ENCODE peak calls at places on chromosomes 5 and 9, in five cellular contexts. One of them, this sample, is unnamed.

GRCh38 chr5:61028382-61028781 is 83.4 kb downstream of the NDUFAF2 start:
- DNase-seq in lower leg skin: no peak
- DNase-seq in endothelial cell of umbilical vein: no peak
- DNase-seq in K562: no peak
- DNase-seq in A549: no peak
- DNase-seq in this sample: no peak

GRCh38 chr5:78810098-78810497 is 161.5 kb upstream of the LHFPL2 start:
- DNase-seq in lower leg skin: no peak
- DNase-seq in endothelial cell of umbilical vein: no peak
- DNase-seq in K562: no peak
- DNase-seq in A549: no peak
- DNase-seq in this sample: no peak

GRCh38 chr5:127011151-127011550 is 19.2 kb downstream of the MARCHF3 start:
- DNase-seq in lower leg skin: no peak
- DNase-seq in endothelial cell of umbilical vein: no peak
- DNase-seq in K562: no peak
- DNase-seq in A549: no peak
- DNase-seq in this sample: no peak

GRCh38 chr9:83503881-83504280 is 34.3 kb downstream of the FRMD3 start:
- DNase-seq in lower leg skin: no peak
- DNase-seq in endothelial cell of umbilical vein: no peak
- DNase-seq in K562: no peak
- DNase-seq in A549: no peak
- DNase-seq in this sample: no peak

GRCh38 chr5:171122372-171122771 is 186.7 kb upstream of the TLX3 start:
- DNase-seq in lower leg skin: no peak
- DNase-seq in endothelial cell of umbilical vein: peak
- DNase-seq in K562: no peak
- DNase-seq in A549: no peak
- DNase-seq in this sample: no peak

GRCh38 chr9:10910779-10911178 is 298.0 kb upstream of the PTPRD start:
- DNase-seq in lower leg skin: no peak
- DNase-seq in endothelial cell of umbilical vein: no peak
- DNase-seq in K562: no peak
- DNase-seq in A549: no peak
- DNase-seq in this sample: no peak

GRCh38 chr5:14256756-14257393 is 113.7 kb downstream of the TRIO start:
- DNase-seq in lower leg skin: no peak
- DNase-seq in endothelial cell of umbilical vein: no peak
- DNase-seq in K562: no peak
- DNase-seq in A549: no peak
- DNase-seq in this sample: no peak

GRCh38 chr5:43037929-43038510 is 2.1 kb downstream of the ANXA2R start:
- DNase-seq in lower leg skin: no peak
- DNase-seq in endothelial cell of umbilical vein: peak
- DNase-seq in K562: no peak
- DNase-seq in A549: no peak
- DNase-seq in this sample: no peak

GRCh38 chr5:160438316-160439204 is 16.9 kb downstream of the PTTG1 start:
- DNase-seq in lower leg skin: no peak
- DNase-seq in endothelial cell of umbilical vein: peak
- DNase-seq in K562: peak
- DNase-seq in A549: peak
- DNase-seq in this sample: no peak

GRCh38 chr5:26847041-26847736 is 191.2 kb downstream of the CDH9 start:
- DNase-seq in lower leg skin: no peak
- DNase-seq in endothelial cell of umbilical vein: no peak
- DNase-seq in K562: no peak
- DNase-seq in A549: peak
- DNase-seq in this sample: no peak

GRCh38 chr5:172303996-172304335 is 20.4 kb upstream of the UBTD2 start:
- DNase-seq in lower leg skin: no peak
- DNase-seq in endothelial cell of umbilical vein: no peak
- DNase-seq in K562: no peak
- DNase-seq in A549: no peak
- DNase-seq in this sample: no peak

GRCh38 chr9:95130484-95130883 is 187.0 kb downstream of the FANCC start:
- DNase-seq in lower leg skin: no peak
- DNase-seq in endothelial cell of umbilical vein: peak
- DNase-seq in K562: no peak
- DNase-seq in A549: no peak
- DNase-seq in this sample: no peak

GRCh38 chr5:119930490-119930889 is 301.1 kb downstream of the FAM170A start:
- DNase-seq in lower leg skin: no peak
- DNase-seq in endothelial cell of umbilical vein: no peak
- DNase-seq in K562: no peak
- DNase-seq in A549: no peak
- DNase-seq in this sample: no peak

GRCh38 chr9:109320734-109321448 is at the start of gene EPB41L4B:
- DNase-seq in lower leg skin: peak
- DNase-seq in endothelial cell of umbilical vein: peak
- DNase-seq in K562: peak
- DNase-seq in A549: peak
- DNase-seq in this sample: peak

GRCh38 chr9:127721391-127721821 is 5.5 kb downstream of the TTC16 start:
- DNase-seq in lower leg skin: no peak
- DNase-seq in endothelial cell of umbilical vein: no peak
- DNase-seq in K562: no peak
- DNase-seq in A549: peak
- DNase-seq in this sample: peak

GRCh38 chr5:132473608-132474007 is 17.0 kb downstream of the IRF1 start:
- DNase-seq in lower leg skin: no peak
- DNase-seq in endothelial cell of umbilical vein: no peak
- DNase-seq in K562: no peak
- DNase-seq in A549: no peak
- DNase-seq in this sample: no peak

GRCh38 chr9:78115073-78115472 is 83.5 kb upstream of the GNAQ start:
- DNase-seq in lower leg skin: no peak
- DNase-seq in endothelial cell of umbilical vein: no peak
- DNase-seq in K562: peak
- DNase-seq in A549: peak
- DNase-seq in this sample: no peak

GRCh38 chr5:7393921-7394799 is 1.8 kb upstream of the ADCY2 start:
- DNase-seq in lower leg skin: no peak
- DNase-seq in endothelial cell of umbilical vein: no peak
- DNase-seq in K562: no peak
- DNase-seq in A549: no peak
- DNase-seq in this sample: no peak

GRCh38 chr9:124834586-124834985 is 18.7 kb upstream of the WDR38 start:
- DNase-seq in lower leg skin: no peak
- DNase-seq in endothelial cell of umbilical vein: no peak
- DNase-seq in K562: no peak
- DNase-seq in A549: peak
- DNase-seq in this sample: peak

GRCh38 chr9:70046274-70047070 is 2.8 kb downstream of the MAMDC2 start:
- DNase-seq in lower leg skin: no peak
- DNase-seq in endothelial cell of umbilical vein: peak
- DNase-seq in K562: no peak
- DNase-seq in A549: no peak
- DNase-seq in this sample: no peak

GRCh38 chr5:10856646-10857332 is 95.8 kb upstream of the DAP start:
- DNase-seq in lower leg skin: no peak
- DNase-seq in endothelial cell of umbilical vein: peak
- DNase-seq in K562: peak
- DNase-seq in A549: peak
- DNase-seq in this sample: peak

GRCh38 chr5:159240301-159240870 is 22.7 kb upstream of the UBLCP1 start:
- DNase-seq in lower leg skin: no peak
- DNase-seq in endothelial cell of umbilical vein: no peak
- DNase-seq in K562: no peak
- DNase-seq in A549: peak
- DNase-seq in this sample: peak

GRCh38 chr5:33423018-33423630 is 17.6 kb upstream of the TARS1 start:
- DNase-seq in lower leg skin: no peak
- DNase-seq in endothelial cell of umbilical vein: peak
- DNase-seq in K562: no peak
- DNase-seq in A549: peak
- DNase-seq in this sample: no peak

GRCh38 chr5:73748510-73749410 is 122.8 kb downstream of the ARHGEF28 start:
- DNase-seq in lower leg skin: no peak
- DNase-seq in endothelial cell of umbilical vein: peak
- DNase-seq in K562: no peak
- DNase-seq in A549: no peak
- DNase-seq in this sample: no peak

GRCh38 chr5:58493136-58493535 is 1.9 kb downstream of the GAPT start:
- DNase-seq in lower leg skin: no peak
- DNase-seq in endothelial cell of umbilical vein: no peak
- DNase-seq in K562: no peak
- DNase-seq in A549: no peak
- DNase-seq in this sample: no peak

GRCh38 chr5:138186002-138186447 is 7.1 kb downstream of the KIF20A start:
- DNase-seq in lower leg skin: no peak
- DNase-seq in endothelial cell of umbilical vein: no peak
- DNase-seq in K562: no peak
- DNase-seq in A549: no peak
- DNase-seq in this sample: no peak

GRCh38 chr9:5920860-5921328 is 30.2 kb downstream of the MLANA start:
- DNase-seq in lower leg skin: no peak
- DNase-seq in endothelial cell of umbilical vein: no peak
- DNase-seq in K562: no peak
- DNase-seq in A549: no peak
- DNase-seq in this sample: no peak

GRCh38 chr5:93874080-93874479 is 132.7 kb upstream of the POU5F2 start:
- DNase-seq in lower leg skin: no peak
- DNase-seq in endothelial cell of umbilical vein: peak
- DNase-seq in K562: no peak
- DNase-seq in A549: no peak
- DNase-seq in this sample: no peak

GRCh38 chr5:173474881-173475287 is 141.6 kb downstream of the BOD1 start:
- DNase-seq in lower leg skin: no peak
- DNase-seq in endothelial cell of umbilical vein: no peak
- DNase-seq in K562: no peak
- DNase-seq in A549: no peak
- DNase-seq in this sample: no peak

GRCh38 chr9:72322678-72323077 is 42.3 kb downstream of the ZFAND5 start:
- DNase-seq in lower leg skin: no peak
- DNase-seq in endothelial cell of umbilical vein: no peak
- DNase-seq in K562: no peak
- DNase-seq in A549: no peak
- DNase-seq in this sample: no peak

GRCh38 chr5:146399446-146399845 is 47.7 kb upstream of the TCERG1 start:
- DNase-seq in lower leg skin: no peak
- DNase-seq in endothelial cell of umbilical vein: no peak
- DNase-seq in K562: no peak
- DNase-seq in A549: no peak
- DNase-seq in this sample: no peak

GRCh38 chr5:143800715-143801114 is 11.2 kb upstream of the HMHB1 start:
- DNase-seq in lower leg skin: no peak
- DNase-seq in endothelial cell of umbilical vein: no peak
- DNase-seq in K562: no peak
- DNase-seq in A549: no peak
- DNase-seq in this sample: no peak

GRCh38 chr5:76331139-76331538 is 71.9 kb upstream of the IQGAP2 start:
- DNase-seq in lower leg skin: no peak
- DNase-seq in endothelial cell of umbilical vein: no peak
- DNase-seq in K562: no peak
- DNase-seq in A549: no peak
- DNase-seq in this sample: no peak

GRCh38 chr5:147613359-147613758 is 103.5 kb upstream of the DPYSL3 start:
- DNase-seq in lower leg skin: no peak
- DNase-seq in endothelial cell of umbilical vein: no peak
- DNase-seq in K562: no peak
- DNase-seq in A549: no peak
- DNase-seq in this sample: no peak

GRCh38 chr9:19102181-19102630 is 498 bp downstream of the HAUS6 start:
- DNase-seq in lower leg skin: peak
- DNase-seq in endothelial cell of umbilical vein: peak
- DNase-seq in K562: peak
- DNase-seq in A549: no peak
- DNase-seq in this sample: no peak

GRCh38 chr9:116027511-116027910 is 126.1 kb upstream of the PAPPA start:
- DNase-seq in lower leg skin: no peak
- DNase-seq in endothelial cell of umbilical vein: no peak
- DNase-seq in K562: no peak
- DNase-seq in A549: peak
- DNase-seq in this sample: peak

GRCh38 chr5:117054808-117055398 is 480.3 kb upstream of the SEMA6A start:
- DNase-seq in lower leg skin: no peak
- DNase-seq in endothelial cell of umbilical vein: no peak
- DNase-seq in K562: no peak
- DNase-seq in A549: no peak
- DNase-seq in this sample: no peak

GRCh38 chr5:97534166-97534565 is 351.1 kb upstream of the RIOK2 start:
- DNase-seq in lower leg skin: no peak
- DNase-seq in endothelial cell of umbilical vein: peak
- DNase-seq in K562: peak
- DNase-seq in A549: peak
- DNase-seq in this sample: peak

GRCh38 chr9:89668216-89668867 is 63.5 kb downstream of the GADD45G start:
- DNase-seq in lower leg skin: no peak
- DNase-seq in endothelial cell of umbilical vein: no peak
- DNase-seq in K562: no peak
- DNase-seq in A549: no peak
- DNase-seq in this sample: no peak

GRCh38 chr9:34620061-34620994 is at the start of gene DCTN3:
- DNase-seq in lower leg skin: peak
- DNase-seq in endothelial cell of umbilical vein: peak
- DNase-seq in K562: peak
- DNase-seq in A549: peak
- DNase-seq in this sample: peak
- TF ChIP-seq POLR2A in lower leg skin: no peak
- TF ChIP-seq POLR2A in endothelial cell of umbilical vein: peak
- TF ChIP-seq POLR2A in K562: peak
- TF ChIP-seq POLR2A in A549: peak
- TF ChIP-seq POLR2A in this sample: peak

DNA sequence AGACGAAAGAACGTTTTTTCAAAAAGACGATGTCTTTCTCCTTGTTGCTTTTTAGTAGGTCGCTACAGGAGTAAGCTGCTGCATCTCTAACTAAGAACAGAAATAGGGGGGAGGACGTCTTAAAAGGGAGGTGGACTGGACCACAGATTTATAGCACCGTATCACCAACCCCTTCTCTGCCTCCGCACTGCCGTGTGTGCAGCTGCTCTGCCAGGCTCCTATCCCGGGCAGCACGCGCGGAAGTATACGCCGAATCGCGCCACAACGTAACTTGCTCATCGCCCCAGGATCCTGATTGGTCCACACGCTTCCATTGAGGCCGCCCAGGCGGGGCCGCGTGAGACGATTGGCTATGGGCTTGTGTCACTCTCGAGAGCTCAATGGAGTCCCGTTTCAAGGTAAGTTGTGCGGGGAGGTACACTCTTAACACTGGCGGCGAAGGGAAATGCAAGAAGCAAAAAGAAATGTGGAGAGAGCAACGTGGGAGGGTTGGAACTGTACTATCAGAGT is at the start of gene ELAVL2:
- DNase-seq in lower leg skin: peak
- DNase-seq in endothelial cell of umbilical vein: peak
- DNase-seq in K562: no peak
- DNase-seq in A549: peak
- DNase-seq in this sample: peak
- TF ChIP-seq POLR2A in lower leg skin: no peak
- TF ChIP-seq POLR2A in endothelial cell of umbilical vein: no peak
- TF ChIP-seq POLR2A in K562: no peak
- TF ChIP-seq POLR2A in A549: peak
- TF ChIP-seq POLR2A in this sample: peak

GRCh38 chr9:133956520-133957076 is 35.5 kb downstream of the VAV2 start:
- DNase-seq in lower leg skin: no peak
- DNase-seq in endothelial cell of umbilical vein: peak
- DNase-seq in K562: no peak
- DNase-seq in A549: no peak
- DNase-seq in this sample: no peak
- TF ChIP-seq POLR2A in lower leg skin: no peak
- TF ChIP-seq POLR2A in endothelial cell of umbilical vein: no peak
- TF ChIP-seq POLR2A in K562: no peak
- TF ChIP-seq POLR2A in A549: no peak
- TF ChIP-seq POLR2A in this sample: no peak

GRCh38 chr5:124457901-124458300 is 288.5 kb downstream of the ZNF608 start:
- DNase-seq in lower leg skin: no peak
- DNase-seq in endothelial cell of umbilical vein: no peak
- DNase-seq in K562: no peak
- DNase-seq in A549: no peak
- DNase-seq in this sample: no peak
- TF ChIP-seq POLR2A in lower leg skin: no peak
- TF ChIP-seq POLR2A in endothelial cell of umbilical vein: no peak
- TF ChIP-seq POLR2A in K562: no peak
- TF ChIP-seq POLR2A in A549: no peak
- TF ChIP-seq POLR2A in this sample: no peak